ENCODE peak calls at places on chromosome 18, in six cellular contexts. One of them, this sample, is unnamed.

GRCh38 chr18:59559528-59559927 is 137.7 kb downstream of the CCBE1 start:
- DNase-seq in upper lobe of right lung: no peak
- DNase-seq in stimulated activated CD4-positive, alpha-beta T cell treated with anti-CD3 and anti-CD28 coated beads, TNF-alpha, amount 100 ng/mL, for 4 hours: no peak
- DNase-seq in AG09309: no peak
- DNase-seq in ecto neural progenitor cell: no peak
- DNase-seq in HCT116: no peak
- DNase-seq in this sample: no peak

GRCh38 chr18:3998698-3999333 is 456.3 kb downstream of the DLGAP1 start:
- DNase-seq in upper lobe of right lung: no peak
- DNase-seq in stimulated activated CD4-positive, alpha-beta T cell treated with anti-CD3 and anti-CD28 coated beads, TNF-alpha, amount 100 ng/mL, for 4 hours: no peak
- DNase-seq in AG09309: peak
- DNase-seq in HCT116: peak
- DNase-seq in ecto neural progenitor cell: no peak
- DNase-seq in this sample: peak

GRCh38 chr18:76425299-76426101 is 69.5 kb downstream of the ZNF516 start:
- DNase-seq in AG09309: no peak
- DNase-seq in HCT116: no peak
- DNase-seq in stimulated activated CD4-positive, alpha-beta T cell treated with anti-CD3 and anti-CD28 coated beads, TNF-alpha, amount 100 ng/mL, for 4 hours: no peak
- DNase-seq in upper lobe of right lung: no peak
- DNase-seq in ecto neural progenitor cell: no peak
- DNase-seq in this sample: no peak

GRCh38 chr18:78784861-78785260 is 194.8 kb upstream of the SALL3 start:
- DNase-seq in HCT116: no peak
- DNase-seq in upper lobe of right lung: no peak
- DNase-seq in ecto neural progenitor cell: no peak
- DNase-seq in AG09309: no peak
- DNase-seq in stimulated activated CD4-positive, alpha-beta T cell treated with anti-CD3 and anti-CD28 coated beads, TNF-alpha, amount 100 ng/mL, for 4 hours: no peak
- DNase-seq in this sample: no peak

GRCh38 chr18:35968278-35968880 is 4.1 kb upstream of the RMP24 start:
- DNase-seq in stimulated activated CD4-positive, alpha-beta T cell treated with anti-CD3 and anti-CD28 coated beads, TNF-alpha, amount 100 ng/mL, for 4 hours: no peak
- DNase-seq in ecto neural progenitor cell: no peak
- DNase-seq in AG09309: no peak
- DNase-seq in upper lobe of right lung: no peak
- DNase-seq in HCT116: no peak
- DNase-seq in this sample: no peak

GRCh38 chr18:73947180-73947989 is 200.2 kb downstream of the FBXO15 start:
- DNase-seq in upper lobe of right lung: no peak
- DNase-seq in HCT116: no peak
- DNase-seq in ecto neural progenitor cell: no peak
- DNase-seq in AG09309: no peak
- DNase-seq in stimulated activated CD4-positive, alpha-beta T cell treated with anti-CD3 and anti-CD28 coated beads, TNF-alpha, amount 100 ng/mL, for 4 hours: no peak
- DNase-seq in this sample: no peak

GRCh38 chr18:73733806-73734314 is 413.8 kb downstream of the FBXO15 start:
- DNase-seq in HCT116: no peak
- DNase-seq in ecto neural progenitor cell: no peak
- DNase-seq in upper lobe of right lung: no peak
- DNase-seq in stimulated activated CD4-positive, alpha-beta T cell treated with anti-CD3 and anti-CD28 coated beads, TNF-alpha, amount 100 ng/mL, for 4 hours: no peak
- DNase-seq in AG09309: no peak
- DNase-seq in this sample: no peak

GRCh38 chr18:60322591-60322990 is 50.0 kb downstream of the MC4R start:
- DNase-seq in upper lobe of right lung: no peak
- DNase-seq in HCT116: no peak
- DNase-seq in stimulated activated CD4-positive, alpha-beta T cell treated with anti-CD3 and anti-CD28 coated beads, TNF-alpha, amount 100 ng/mL, for 4 hours: no peak
- DNase-seq in ecto neural progenitor cell: no peak
- DNase-seq in AG09309: peak
- DNase-seq in this sample: no peak

GRCh38 chr18:11183621-11184020 is 34.3 kb upstream of the PIEZO2 start:
- DNase-seq in AG09309: no peak
- DNase-seq in stimulated activated CD4-positive, alpha-beta T cell treated with anti-CD3 and anti-CD28 coated beads, TNF-alpha, amount 100 ng/mL, for 4 hours: no peak
- DNase-seq in ecto neural progenitor cell: no peak
- DNase-seq in HCT116: no peak
- DNase-seq in upper lobe of right lung: no peak
- DNase-seq in this sample: no peak

GRCh38 chr18:62245699-62246098 is 58.6 kb downstream of the RELCH start:
- DNase-seq in HCT116: no peak
- DNase-seq in ecto neural progenitor cell: no peak
- DNase-seq in upper lobe of right lung: no peak
- DNase-seq in stimulated activated CD4-positive, alpha-beta T cell treated with anti-CD3 and anti-CD28 coated beads, TNF-alpha, amount 100 ng/mL, for 4 hours: no peak
- DNase-seq in AG09309: no peak
- DNase-seq in this sample: no peak

GRCh38 chr18:7696846-7697245 is 129.7 kb downstream of the PTPRM start:
- DNase-seq in stimulated activated CD4-positive, alpha-beta T cell treated with anti-CD3 and anti-CD28 coated beads, TNF-alpha, amount 100 ng/mL, for 4 hours: no peak
- DNase-seq in HCT116: no peak
- DNase-seq in ecto neural progenitor cell: no peak
- DNase-seq in AG09309: no peak
- DNase-seq in upper lobe of right lung: no peak
- DNase-seq in this sample: no peak

GRCh38 chr18:11906181-11906580 is 1.9 kb downstream of the MPPE1 start:
- DNase-seq in stimulated activated CD4-positive, alpha-beta T cell treated with anti-CD3 and anti-CD28 coated beads, TNF-alpha, amount 100 ng/mL, for 4 hours: no peak
- DNase-seq in AG09309: no peak
- DNase-seq in ecto neural progenitor cell: no peak
- DNase-seq in HCT116: no peak
- DNase-seq in upper lobe of right lung: no peak
- DNase-seq in this sample: peak

GRCh38 chr18:59041819-59042476 is 97.7 kb upstream of the SEC11C start:
- DNase-seq in stimulated activated CD4-positive, alpha-beta T cell treated with anti-CD3 and anti-CD28 coated beads, TNF-alpha, amount 100 ng/mL, for 4 hours: no peak
- DNase-seq in ecto neural progenitor cell: no peak
- DNase-seq in upper lobe of right lung: no peak
- DNase-seq in AG09309: no peak
- DNase-seq in HCT116: no peak
- DNase-seq in this sample: no peak

GRCh38 chr18:23812566-23813440 is 123.5 kb downstream of the LAMA3 start:
- DNase-seq in ecto neural progenitor cell: no peak
- DNase-seq in AG09309: no peak
- DNase-seq in upper lobe of right lung: no peak
- DNase-seq in stimulated activated CD4-positive, alpha-beta T cell treated with anti-CD3 and anti-CD28 coated beads, TNF-alpha, amount 100 ng/mL, for 4 hours: no peak
- DNase-seq in HCT116: peak
- DNase-seq in this sample: peak

GRCh38 chr18:28201056-28201455 is 24.1 kb upstream of the CDH2 start:
- DNase-seq in AG09309: no peak
- DNase-seq in upper lobe of right lung: no peak
- DNase-seq in HCT116: no peak
- DNase-seq in stimulated activated CD4-positive, alpha-beta T cell treated with anti-CD3 and anti-CD28 coated beads, TNF-alpha, amount 100 ng/mL, for 4 hours: no peak
- DNase-seq in ecto neural progenitor cell: no peak
- DNase-seq in this sample: no peak

GRCh38 chr18:68705119-68705518 is 9.8 kb downstream of the TMX3 start:
- DNase-seq in ecto neural progenitor cell: no peak
- DNase-seq in stimulated activated CD4-positive, alpha-beta T cell treated with anti-CD3 and anti-CD28 coated beads, TNF-alpha, amount 100 ng/mL, for 4 hours: no peak
- DNase-seq in HCT116: no peak
- DNase-seq in AG09309: no peak
- DNase-seq in upper lobe of right lung: no peak
- DNase-seq in this sample: no peak

GRCh38 chr18:77056399-77057015 is 76.1 kb downstream of the MBP start:
- DNase-seq in stimulated activated CD4-positive, alpha-beta T cell treated with anti-CD3 and anti-CD28 coated beads, TNF-alpha, amount 100 ng/mL, for 4 hours: no peak
- DNase-seq in ecto neural progenitor cell: no peak
- DNase-seq in upper lobe of right lung: peak
- DNase-seq in HCT116: no peak
- DNase-seq in AG09309: no peak
- DNase-seq in this sample: no peak

GRCh38 chr18:67600181-67600631 is 83.7 kb upstream of the DSEL start:
- DNase-seq in ecto neural progenitor cell: no peak
- DNase-seq in upper lobe of right lung: no peak
- DNase-seq in HCT116: no peak
- DNase-seq in AG09309: no peak
- DNase-seq in stimulated activated CD4-positive, alpha-beta T cell treated with anti-CD3 and anti-CD28 coated beads, TNF-alpha, amount 100 ng/mL, for 4 hours: no peak
- DNase-seq in this sample: no peak